ENCODE peak calls at places on chromosomes 3 and 15, in six cellular contexts. One of them, this sample, is unnamed.

GRCh38 chr15:92725171-92725570 is 69.6 kb upstream of the FAM174B start:
- DNase-seq in adrenal gland: no peak
- DNase-seq in SJSA1: no peak
- DNase-seq in psoas muscle: no peak
- DNase-seq in Peyer's patch: no peak
- DNase-seq in fibroblast of lung: peak; percentile 7
- DNase-seq in this sample: no peak

GRCh38 chr15:59280855-59281254 is 74.2 kb downstream of the LDHAL6B start:
- DNase-seq in Peyer's patch: no peak
- DNase-seq in fibroblast of lung: no peak
- DNase-seq in adrenal gland: no peak
- DNase-seq in psoas muscle: no peak
- DNase-seq in SJSA1: no peak
- DNase-seq in this sample: no peak

GRCh38 chr15:51708013-51708412 is 26.7 kb downstream of the SCG3 start:
- DNase-seq in adrenal gland: no peak
- DNase-seq in fibroblast of lung: no peak
- DNase-seq in SJSA1: no peak
- DNase-seq in psoas muscle: no peak
- DNase-seq in Peyer's patch: no peak
- DNase-seq in this sample: no peak

GRCh38 chr3:197516517-197516889 is 39.3 kb downstream of the BDH1 start:
- DNase-seq in psoas muscle: no peak
- DNase-seq in adrenal gland: no peak
- DNase-seq in Peyer's patch: peak; percentile 84
- DNase-seq in SJSA1: peak; percentile 94
- DNase-seq in fibroblast of lung: peak; percentile 97
- DNase-seq in this sample: no peak

GRCh38 chr3:9102240-9102841 is 139.1 kb upstream of the RAD18 start:
- DNase-seq in Peyer's patch: no peak
- DNase-seq in psoas muscle: no peak
- DNase-seq in fibroblast of lung: no peak
- DNase-seq in SJSA1: no peak
- DNase-seq in adrenal gland: no peak
- DNase-seq in this sample: no peak

GRCh38 chr15:99963976-99964375 is 230.7 kb upstream of the LYSMD4 start:
- DNase-seq in adrenal gland: peak; percentile 9
- DNase-seq in SJSA1: peak; percentile 14
- DNase-seq in Peyer's patch: no peak
- DNase-seq in psoas muscle: no peak
- DNase-seq in fibroblast of lung: no peak
- DNase-seq in this sample: no peak

GRCh38 chr15:89936793-89937265 is 24.1 kb upstream of the ARPIN start:
- DNase-seq in SJSA1: no peak
- DNase-seq in adrenal gland: no peak
- DNase-seq in Peyer's patch: no peak
- DNase-seq in fibroblast of lung: no peak
- DNase-seq in psoas muscle: no peak
- DNase-seq in this sample: no peak

GRCh38 chr3:122246214-122246613 is 62.7 kb downstream of the CASR start:
- DNase-seq in Peyer's patch: no peak
- DNase-seq in adrenal gland: no peak
- DNase-seq in SJSA1: no peak
- DNase-seq in psoas muscle: no peak
- DNase-seq in fibroblast of lung: peak; percentile 57
- DNase-seq in this sample: no peak

GRCh38 chr15:29044506-29044905 is 158.7 kb downstream of the APBA2 start:
- DNase-seq in Peyer's patch: no peak
- DNase-seq in psoas muscle: no peak
- DNase-seq in fibroblast of lung: peak; percentile 81
- DNase-seq in adrenal gland: no peak
- DNase-seq in SJSA1: peak; percentile 62
- DNase-seq in this sample: peak; percentile 12

GRCh38 chr15:74653426-74654082 is 37.9 kb downstream of the CLK3 start:
- DNase-seq in fibroblast of lung: peak; percentile 88
- DNase-seq in psoas muscle: no peak
- DNase-seq in adrenal gland: no peak
- DNase-seq in Peyer's patch: peak; percentile 59
- DNase-seq in SJSA1: peak; percentile 73
- DNase-seq in this sample: no peak

GRCh38 chr3:31291818-31292217 is 240.9 kb upstream of the STT3B start:
- DNase-seq in adrenal gland: no peak
- DNase-seq in fibroblast of lung: no peak
- DNase-seq in Peyer's patch: no peak
- DNase-seq in SJSA1: no peak
- DNase-seq in psoas muscle: no peak
- DNase-seq in this sample: no peak

GRCh38 chr3:103247459-103247858 is 812.6 kb downstream of the ZPLD1 start:
- DNase-seq in adrenal gland: no peak
- DNase-seq in fibroblast of lung: no peak
- DNase-seq in psoas muscle: no peak
- DNase-seq in Peyer's patch: no peak
- DNase-seq in SJSA1: no peak
- DNase-seq in this sample: no peak
- H3K9me3 ChIP-seq in adrenal gland: no peaks in the 10 kb centered on the region
- H3K9me3 ChIP-seq in fibroblast of lung: no peaks in the 10 kb centered on the region
- H3K9me3 ChIP-seq in psoas muscle: no peaks in the 10 kb centered on the region
- H3K9me3 ChIP-seq in Peyer's patch: no peaks in the 10 kb centered on the region
- H3K9me3 ChIP-seq in SJSA1: no peaks in the 10 kb centered on the region
- H3K9me3 ChIP-seq in this sample: no peaks in the 10 kb centered on the region

DNA sequence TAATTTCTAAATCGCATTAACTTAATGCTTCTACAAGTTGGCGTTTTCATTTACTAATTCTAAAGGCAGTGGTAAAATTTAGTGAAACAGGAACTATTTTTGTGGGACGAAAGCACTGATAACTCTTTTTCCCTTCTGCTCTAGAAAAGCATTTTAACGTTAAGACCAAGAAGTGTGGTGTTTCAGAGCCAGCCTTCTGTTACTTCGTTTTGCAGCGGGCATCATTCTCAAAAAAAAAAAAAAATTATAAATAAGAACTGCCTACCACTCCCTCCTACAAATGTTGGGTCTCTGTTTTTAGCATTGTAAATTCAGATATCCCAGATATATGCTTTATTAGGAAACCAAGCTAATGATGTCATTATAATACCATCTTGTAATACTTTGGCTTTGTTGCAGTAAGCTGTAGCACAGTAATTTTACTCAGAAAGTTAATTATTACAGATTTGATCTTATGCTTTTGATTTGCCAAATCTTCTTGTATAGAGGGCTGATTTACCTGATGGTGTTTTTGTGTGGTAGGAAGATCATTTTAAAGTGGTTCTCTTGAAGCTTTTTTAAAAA is 1.6 kb downstream of the ATP11B start:
- DNase-seq in adrenal gland: no peak
- DNase-seq in fibroblast of lung: no peak
- DNase-seq in Peyer's patch: no peak
- DNase-seq in SJSA1: no peak
- DNase-seq in psoas muscle: no peak
- DNase-seq in this sample: no peak
- H3K36me3 ChIP-seq in adrenal gland: no peaks in the 10 kb centered on the region
- H3K36me3 ChIP-seq in fibroblast of lung: no peaks in the 10 kb centered on the region
- H3K36me3 ChIP-seq in Peyer's patch: no peaks in the 10 kb centered on the region
- H3K36me3 ChIP-seq in SJSA1: peaks cover 9% of the 10 kb centered on the region
- H3K36me3 ChIP-seq in psoas muscle: no peaks in the 10 kb centered on the region
- H3K36me3 ChIP-seq in this sample: no peaks in the 10 kb centered on the region

DNA sequence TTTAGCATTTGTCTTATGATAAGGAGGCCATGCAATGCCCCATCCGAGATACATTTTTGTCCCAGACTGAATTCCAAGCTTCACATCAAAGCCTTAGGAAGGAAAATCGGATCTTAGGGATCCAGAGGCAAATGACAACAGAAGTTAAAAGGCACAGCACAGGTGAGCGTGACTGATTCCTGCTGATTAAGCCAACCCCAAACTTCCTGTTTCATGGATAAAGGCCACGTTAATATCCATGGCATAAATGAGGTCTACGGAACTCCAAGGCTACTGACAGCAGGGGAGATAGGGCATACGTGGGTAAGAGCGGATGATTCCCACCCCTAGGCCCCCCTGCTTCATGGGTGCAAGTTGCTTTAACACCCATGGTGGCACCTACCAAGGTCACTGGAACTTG is 471.6 kb downstream of the FHIT start:
- DNase-seq in SJSA1: no peak
- DNase-seq in Peyer's patch: no peak
- DNase-seq in psoas muscle: no peak
- DNase-seq in adrenal gland: no peak
- DNase-seq in fibroblast of lung: no peak
- DNase-seq in this sample: no peak
- H3K9me3 ChIP-seq in SJSA1: peaks cover 2% of the 10 kb centered on the region
- H3K9me3 ChIP-seq in Peyer's patch: peaks cover 5% of the 10 kb centered on the region
- H3K9me3 ChIP-seq in psoas muscle: peaks cover 4% of the 10 kb centered on the region
- H3K9me3 ChIP-seq in adrenal gland: no peaks in the 10 kb centered on the region
- H3K9me3 ChIP-seq in fibroblast of lung: no peaks in the 10 kb centered on the region
- H3K9me3 ChIP-seq in this sample: no peaks in the 10 kb centered on the region

GRCh38 chr15:22936577-22937472 is 43.3 kb downstream of the CYFIP1 start:
- DNase-seq in adrenal gland: no peak
- DNase-seq in SJSA1: no peak
- DNase-seq in psoas muscle: no peak
- DNase-seq in Peyer's patch: peak; percentile 64
- DNase-seq in fibroblast of lung: no peak
- DNase-seq in this sample: no peak
- H3K36me3 ChIP-seq in adrenal gland: no peaks in the 10 kb centered on the region
- H3K36me3 ChIP-seq in SJSA1: peaks cover 25% of the 10 kb centered on the region
- H3K36me3 ChIP-seq in psoas muscle: no peaks in the 10 kb centered on the region
- H3K36me3 ChIP-seq in Peyer's patch: no peaks in the 10 kb centered on the region
- H3K36me3 ChIP-seq in fibroblast of lung: peaks cover 13% of the 10 kb centered on the region
- H3K36me3 ChIP-seq in this sample: peaks cover 71% of the 10 kb centered on the region

This sample was measured in upper lobe of right lung.